ENCODE peak calls at places on chromosomes 12 and 14, in six cellular contexts. One of them, this sample, is unnamed.

GRCh38 chr14:20372796-20373195 is 29.4 kb downstream of the PARP2 start:
- DNase-seq in activated T-helper 9 cell treated with anti-CD3 and anti-CD28 coated beads, Interleukin-2, amount 50 U/mL, for 16 hours: no peak
- DNase-seq in MV-4-11: no peak
- DNase-seq in thoracic aorta: no peak
- DNase-seq in activated naive CD8-positive, alpha-beta T cell treated with anti-CD3 and anti-CD28 coated beads for 36 hours: no peak
- DNase-seq in left colon: no peak
- DNase-seq in this sample: no peak

GRCh38 chr12:99390707-99391106 is 256.8 kb upstream of the GARIN6 start:
- DNase-seq in left colon: no peak
- DNase-seq in MV-4-11: no peak
- DNase-seq in thoracic aorta: no peak
- DNase-seq in activated T-helper 9 cell treated with anti-CD3 and anti-CD28 coated beads, Interleukin-2, amount 50 U/mL, for 16 hours: no peak
- DNase-seq in activated naive CD8-positive, alpha-beta T cell treated with anti-CD3 and anti-CD28 coated beads for 36 hours: no peak
- DNase-seq in this sample: no peak

GRCh38 chr14:23119362-23120327 is 590 bp upstream of the CEBPE start:
- DNase-seq in MV-4-11: peak
- DNase-seq in left colon: no peak
- DNase-seq in activated naive CD8-positive, alpha-beta T cell treated with anti-CD3 and anti-CD28 coated beads for 36 hours: peak
- DNase-seq in activated T-helper 9 cell treated with anti-CD3 and anti-CD28 coated beads, Interleukin-2, amount 50 U/mL, for 16 hours: no peak
- DNase-seq in thoracic aorta: no peak
- DNase-seq in this sample: peak

GRCh38 chr14:83463500-83464098 is 1929.9 kb upstream of the SEL1L start:
- DNase-seq in activated naive CD8-positive, alpha-beta T cell treated with anti-CD3 and anti-CD28 coated beads for 36 hours: no peak
- DNase-seq in thoracic aorta: no peak
- DNase-seq in activated T-helper 9 cell treated with anti-CD3 and anti-CD28 coated beads, Interleukin-2, amount 50 U/mL, for 16 hours: no peak
- DNase-seq in MV-4-11: peak
- DNase-seq in left colon: no peak
- DNase-seq in this sample: no peak

GRCh38 chr14:86858043-86858442 is 1134.9 kb downstream of the GALC start:
- DNase-seq in activated naive CD8-positive, alpha-beta T cell treated with anti-CD3 and anti-CD28 coated beads for 36 hours: no peak
- DNase-seq in thoracic aorta: no peak
- DNase-seq in activated T-helper 9 cell treated with anti-CD3 and anti-CD28 coated beads, Interleukin-2, amount 50 U/mL, for 16 hours: no peak
- DNase-seq in MV-4-11: no peak
- DNase-seq in left colon: no peak
- DNase-seq in this sample: no peak

GRCh38 chr12:65667932-65668331 is 156.4 kb upstream of the HMGA2 start:
- DNase-seq in activated naive CD8-positive, alpha-beta T cell treated with anti-CD3 and anti-CD28 coated beads for 36 hours: no peak
- DNase-seq in left colon: no peak
- DNase-seq in activated T-helper 9 cell treated with anti-CD3 and anti-CD28 coated beads, Interleukin-2, amount 50 U/mL, for 16 hours: no peak
- DNase-seq in MV-4-11: no peak
- DNase-seq in thoracic aorta: no peak
- DNase-seq in this sample: no peak

GRCh38 chr12:109600481-109600880 is 26.9 kb downstream of the MVK start:
- DNase-seq in left colon: no peak
- DNase-seq in MV-4-11: no peak
- DNase-seq in thoracic aorta: no peak
- DNase-seq in activated naive CD8-positive, alpha-beta T cell treated with anti-CD3 and anti-CD28 coated beads for 36 hours: no peak
- DNase-seq in activated T-helper 9 cell treated with anti-CD3 and anti-CD28 coated beads, Interleukin-2, amount 50 U/mL, for 16 hours: no peak
- DNase-seq in this sample: no peak

GRCh38 chr12:108855284-108856169 is 1.9 kb downstream of the SSH1 start:
- DNase-seq in left colon: no peak
- DNase-seq in MV-4-11: no peak
- DNase-seq in activated T-helper 9 cell treated with anti-CD3 and anti-CD28 coated beads, Interleukin-2, amount 50 U/mL, for 16 hours: no peak
- DNase-seq in activated naive CD8-positive, alpha-beta T cell treated with anti-CD3 and anti-CD28 coated beads for 36 hours: no peak
- DNase-seq in thoracic aorta: no peak
- DNase-seq in this sample: no peak

GRCh38 chr14:73307261-73307660 is 70.0 kb downstream of the PAPLN start:
- DNase-seq in MV-4-11: no peak
- DNase-seq in activated naive CD8-positive, alpha-beta T cell treated with anti-CD3 and anti-CD28 coated beads for 36 hours: no peak
- DNase-seq in thoracic aorta: no peak
- DNase-seq in left colon: no peak
- DNase-seq in activated T-helper 9 cell treated with anti-CD3 and anti-CD28 coated beads, Interleukin-2, amount 50 U/mL, for 16 hours: no peak
- DNase-seq in this sample: no peak

GRCh38 chr12:31386364-31386777 is 60.4 kb upstream of the SINHCAF start:
- DNase-seq in left colon: no peak
- DNase-seq in activated naive CD8-positive, alpha-beta T cell treated with anti-CD3 and anti-CD28 coated beads for 36 hours: no peak
- DNase-seq in MV-4-11: no peak
- DNase-seq in thoracic aorta: no peak
- DNase-seq in activated T-helper 9 cell treated with anti-CD3 and anti-CD28 coated beads, Interleukin-2, amount 50 U/mL, for 16 hours: no peak
- DNase-seq in this sample: no peak

GRCh38 chr12:44847888-44848770 is 28.0 kb downstream of the NELL2 start:
- DNase-seq in activated naive CD8-positive, alpha-beta T cell treated with anti-CD3 and anti-CD28 coated beads for 36 hours: peak
- DNase-seq in left colon: no peak
- DNase-seq in thoracic aorta: no peak
- DNase-seq in MV-4-11: peak
- DNase-seq in activated T-helper 9 cell treated with anti-CD3 and anti-CD28 coated beads, Interleukin-2, amount 50 U/mL, for 16 hours: peak
- DNase-seq in this sample: peak